ENCODE peak calls at places on chromosomes 1 and 21, in five cellular contexts. B is ureter; R is stimulated activated CD8-positive, alpha-beta memory T cell treated with anti-CD3 and anti-CD28 coated beads, Interleukin-7, amount 100 ng/mL, for 24 hours; O is MV-4-11; U is naive thymus-derived CD4-positive, alpha-beta T cell. Z is an unnamed sample.

GRCh38 chr1:10697621-10698160 is 98.8 kb downstream of the CASZ1 start:
- DNase-seq in B (no peak), R (no peak), O (no peak), U (no peak), Z (no peak)

GRCh38 chr1:55233149-55233777 is 18.1 kb upstream of the USP24 start:
- DNase-seq in B (no peak), R (no peak), O (no peak), U (no peak), Z (no peak)

GRCh38 chr1:175385316-175385715 is 192.7 kb upstream of the KIAA0040 start:
- DNase-seq in B (no peak), R (no peak), O (no peak), U (no peak), Z (no peak)

GRCh38 chr1:17780916-17781315 is 25.8 kb downstream of the ACTL8 start:
- DNase-seq in B (no peak), R (no peak), O (no peak), U (no peak), Z (no peak)

GRCh38 chr1:191929383-191929782 is 228.9 kb upstream of the RGS18 start:
- DNase-seq in B (no peak), R (no peak), O (no peak), U (no peak), Z (no peak)

GRCh38 chr21:44886113-44887075 is 12.9 kb upstream of the PTTG1IP start:
- DNase-seq in B (no peak), R (no peak), O (no peak), U (no peak), Z (no peak)

GRCh38 chr21:34766862-34767261 is 98.1 kb downstream of the CLIC6 start:
- DNase-seq in B (no peak), R (no peak), O (no peak), U (no peak), Z (no peak)

GRCh38 chr1:199084293-199084692 is 445.5 kb downstream of the PTPRC start:
- DNase-seq in B (no peak), R (no peak), O (peak), U (no peak), Z (no peak)

GRCh38 chr1:206427296-206427695 is 43.0 kb upstream of the IKBKE start:
- DNase-seq in B (no peak), R (no peak), O (no peak), U (no peak), Z (no peak)

GRCh38 chr1:172885976-172886375 is 164.8 kb downstream of the TNFSF18 start:
- DNase-seq in B (no peak), R (no peak), O (no peak), U (no peak), Z (no peak)

GRCh38 chr1:23343246-23344110 is 606 bp downstream of the HNRNPR start:
- DNase-seq in B (peak), R (peak), O (no peak), U (no peak), Z (peak)

GRCh38 chr1:244093265-244093638 is 42.2 kb downstream of the ZBTB18 start:
- DNase-seq in B (no peak), R (no peak), O (no peak), U (no peak), Z (no peak)

GRCh38 chr1:40050863-40051262 is 10.3 kb downstream of the CAP1 start:
- DNase-seq in B (no peak), R (no peak), O (peak), U (no peak), Z (no peak)

GRCh38 chr21:32132911-32133310 is 145.9 kb downstream of the MIS18A start:
- DNase-seq in B (no peak), R (no peak), O (no peak), U (no peak), Z (no peak)

GRCh38 chr1:84122780-84123382 is 21.2 kb upstream of the PRKACB start:
- DNase-seq in B (no peak), R (peak), O (peak), U (peak), Z (peak)

GRCh38 chr1:46183119-46183842 is 7.0 kb upstream of the P3R3URF start:
- DNase-seq in B (peak), R (no peak), O (peak), U (no peak), Z (no peak)

GRCh38 chr21:25750085-25750484 is 15.3 kb downstream of the GABPA start:
- DNase-seq in B (no peak), R (no peak), O (peak), U (no peak), Z (no peak)

GRCh38 chr1:221708987-221709386 is 32.9 kb downstream of the DUSP10 start:
- DNase-seq in B (no peak), R (no peak), O (peak), U (peak), Z (peak)

GRCh38 chr1:35560256-35561225 is 2.9 kb downstream of the NCDN start:
- DNase-seq in B (no peak), R (no peak), O (no peak), U (no peak), Z (no peak)

GRCh38 chr1:244672961-244673695 is 20.2 kb downstream of the DESI2 start:
- DNase-seq in B (no peak), R (no peak), O (no peak), U (no peak), Z (no peak)

GRCh38 chr1:82246050-82246449 is 445.3 kb downstream of the ADGRL2 start:
- DNase-seq in B (no peak), R (no peak), O (no peak), U (no peak), Z (no peak)

GRCh38 chr1:7526196-7526866 is 244.8 kb upstream of the VAMP3 start:
- DNase-seq in B (no peak), R (no peak), O (no peak), U (no peak), Z (no peak)

GRCh38 chr1:201676061-201676644 is 137.2 kb downstream of the NAV1 start:
- DNase-seq in B (no peak), R (no peak), O (peak), U (no peak), Z (no peak)

GRCh38 chr1:50110656-50111055 is 1.9 kb downstream of the ELAVL4 start:
- DNase-seq in B (no peak), R (no peak), O (no peak), U (no peak), Z (no peak)

GRCh38 chr1:153793973-153794615 is 18.9 kb downstream of the SLC27A3 start:
- DNase-seq in B (no peak), R (no peak), O (no peak), U (no peak), Z (no peak)